ENCODE peak calls at places on chromosomes 4 and X, in ten cellular contexts. V is GM13977, I is T-cell, K is NT2/D1, L is left ventricle myocardium superior, Y is astrocyte, E is Peyer's patch, Z is AG09319, U is anterior cingulate cortex, J is cardiac muscle cell. G is an unnamed sample.

GRCh38 chr4:122218762-122219161 is 66.6 kb downstream of the BLTP1 start:
- DNase-seq in E (no peak), U (no peak), L (no peak), Z (no peak), Y (no peak), J (peak), K (no peak), V (no peak), I (no peak), G (no peak)

GRCh38 chr4:157792716-157793115 is 380.1 kb downstream of the GASK1B start:
- DNase-seq in L (no peak), K (no peak), Y (peak), U (no peak), Z (no peak), J (no peak), I (no peak), E (no peak), V (no peak), G (no peak)

GRCh38 chrX:101813200-101813599 is 118.6 kb downstream of the ZMAT1 start:
- DNase-seq in V (no peak), Z (no peak), Y (no peak), U (no peak), K (no peak), L (no peak), J (no peak), I (no peak), E (no peak), G (no peak)

GRCh38 chr4:37463033-37463432 is 218.5 kb downstream of the NWD2 start:
- DNase-seq in Y (no peak), U (no peak), J (no peak), L (no peak), I (no peak), V (no peak), Z (no peak), K (no peak), E (no peak), G (no peak)

GRCh38 chr4:8472689-8473197 is 32.2 kb downstream of the TRMT44 start:
- DNase-seq in U (no peak), L (no peak), Y (peak), J (no peak), K (no peak), E (no peak), V (no peak), Z (peak), I (no peak), G (no peak)

GRCh38 chr4:120855307-120856001 is 67.1 kb downstream of the PRDM5 start:
- DNase-seq in K (no peak), J (no peak), I (no peak), L (no peak), E (no peak), Z (no peak), V (peak), U (no peak), Y (no peak), G (no peak)

GRCh38 chr4:98710831-98711230 is 52.4 kb upstream of the TSPAN5 start:
- DNase-seq in K (no peak), Y (peak), Z (no peak), U (no peak), J (no peak), I (no peak), V (no peak), L (no peak), E (no peak), G (no peak)

GRCh38 chrX:105302246-105302645 is 81.8 kb upstream of the TEX13A start:
- DNase-seq in I (no peak), Y (no peak), E (no peak), U (no peak), V (no peak), Z (no peak), K (no peak), J (no peak), L (no peak), G (no peak)

GRCh38 chr4:99714179-99714578 is 56.6 kb upstream of the C4orf54 start:
- DNase-seq in E (no peak), K (no peak), J (no peak), V (no peak), Y (no peak), U (no peak), L (no peak), Z (no peak), I (no peak), G (no peak)

GRCh38 chr4:34814266-34814665 is 1430.0 kb downstream of the ARAP2 start:
- DNase-seq in Y (peak), K (no peak), U (no peak), V (no peak), Z (no peak), I (no peak), J (no peak), E (no peak), L (no peak), G (no peak)

GRCh38 chr4:154944996-154945395 is 163.9 kb downstream of the RBM46 start:
- DNase-seq in K (no peak), Y (no peak), U (no peak), E (no peak), J (no peak), L (no peak), I (no peak), V (no peak), Z (no peak), G (no peak)

GRCh38 chr4:25448379-25449109 is 71.5 kb downstream of the ANAPC4 start:
- DNase-seq in I (no peak), K (peak), Z (peak), V (no peak), Y (peak), E (no peak), U (no peak), J (no peak), L (no peak), G (no peak)

GRCh38 chrX:38109042-38109904 is 102.9 kb downstream of the SYTL5 start:
- DNase-seq in J (no peak), I (no peak), Y (no peak), K (no peak), Z (no peak), U (no peak), L (no peak), E (no peak), V (no peak), G (no peak)

GRCh38 chrX:33014949-33015348 is 196.4 kb downstream of the DMD start:
- DNase-seq in I (no peak), Y (no peak), V (no peak), L (no peak), E (no peak), K (no peak), U (no peak), J (no peak), Z (no peak), G (no peak)

G was measured in NCI-H2227 treated with DMSO at 0.1 percent for 48 hours.